ENCODE peak calls at places on chromosomes 6 and 20, in five cellular contexts. Z, B, W, T and X are unnamed samples.

GRCh38 chr6:130906736-130907381 is 79.7 kb downstream of the SMLR1 start:
- DNase-seq in Z (no peak), B (peak), W (no peak), T (no peak), X (no peak)

GRCh38 chr6:29892696-29893095 is 49.6 kb upstream of the HLA-A start:
- DNase-seq in Z (no peak), B (no peak), W (no peak), T (no peak), X (no peak)

GRCh38 chr6:7960848-7961247 is 50.3 kb upstream of the TXNDC5 start:
- DNase-seq in Z (no peak), B (no peak), W (no peak), T (no peak), X (no peak)

GRCh38 chr6:110529355-110529754 is 52.9 kb upstream of the SLC22A16 start:
- DNase-seq in Z (peak), B (peak), W (peak), T (no peak), X (no peak)

GRCh38 chr6:84798257-84798656 is 33.9 kb upstream of the TBX18 start:
- DNase-seq in Z (no peak), B (no peak), W (no peak), T (no peak), X (no peak)

GRCh38 chr6:137033828-137034227 is 10.9 kb downstream of the IL20RA start:
- DNase-seq in Z (peak), B (peak), W (no peak), T (no peak), X (no peak)

GRCh38 chr6:77492529-77492928 is 29.2 kb upstream of the HTR1B start:
- DNase-seq in Z (no peak), B (no peak), W (no peak), T (no peak), X (no peak)

GRCh38 chr6:40779399-40779798 is 192.2 kb upstream of the LRFN2 start:
- DNase-seq in Z (no peak), B (peak), W (peak), T (no peak), X (no peak)

GRCh38 chr6:38113810-38114577 is 294.5 kb downstream of the ZFAND3 start:
- DNase-seq in Z (no peak), B (no peak), W (no peak), T (peak), X (no peak)

GRCh38 chr6:116877743-116878142 is 701 bp downstream of the RFX6 start:
- DNase-seq in Z (no peak), B (no peak), W (no peak), T (no peak), X (no peak)

GRCh38 chr6:33628401-33628964 is 7.4 kb downstream of the ITPR3 start:
- DNase-seq in Z (no peak), B (no peak), W (no peak), T (peak), X (peak)

GRCh38 chr6:148064406-148065134 is 278.1 kb upstream of the SASH1 start:
- DNase-seq in Z (no peak), B (peak), W (peak), T (no peak), X (no peak)

GRCh38 chr20:49207071-49207470 is 12.1 kb upstream of the DDX27 start:
- DNase-seq in Z (peak), B (no peak), W (no peak), T (no peak), X (no peak)

GRCh38 chr20:23690581-23690980 is 1.7 kb upstream of the CST4 start:
- DNase-seq in Z (no peak), B (no peak), W (no peak), T (no peak), X (no peak)

GRCh38 chr6:39599341-39599740 is 125.9 kb downstream of the KIF6 start:
- DNase-seq in Z (no peak), B (no peak), W (no peak), T (no peak), X (no peak)

GRCh38 chr6:150119256-150119655 is 23.6 kb upstream of the PPP1R14C start:
- DNase-seq in Z (no peak), B (peak), W (no peak), T (peak), X (peak)

GRCh38 chr6:167660944-167661343 is 165.8 kb upstream of the AFDN start:
- DNase-seq in Z (no peak), B (no peak), W (peak), T (no peak), X (no peak)

GRCh38 chr6:119034827-119035458 is 43.5 kb downstream of the FAM184A start:
- DNase-seq in Z (no peak), B (no peak), W (no peak), T (no peak), X (no peak)